ENCODE peak calls at places on chromosome 9, in six cellular contexts. L is mucosa of descending colon, M is hepatic stellate cell, Y is ELR, D is dermis microvascular lymphatic vessel endothelial cell, U is suprapubic skin. J is an unnamed sample.

GRCh38 chr9:137786511-137786920 is 91.1 kb upstream of the CACNA1B start:
- DNase-seq in M (peak; percentile 47), D (no peak), Y (peak; percentile 79), L (no peak), U (no peak), J (no peak)

GRCh38 chr9:115250646-115251045 is 132.7 kb upstream of the TNC start:
- DNase-seq in L (no peak), Y (peak; percentile 97), U (no peak), D (no peak), M (peak; percentile 68), J (peak; percentile 85)

GRCh38 chr9:79480639-79481038 is 91.1 kb upstream of the TLE4 start:
- DNase-seq in L (no peak), U (no peak), M (no peak), Y (no peak), D (no peak), J (no peak)

GRCh38 chr9:130183133-130183762 is 11.0 kb downstream of the NCS1 start:
- DNase-seq in Y (peak; percentile 76), U (no peak), M (peak; percentile 96), D (no peak), L (no peak), J (peak; percentile 75)

GRCh38 chr9:79382468-79382867 is 189.3 kb upstream of the TLE4 start:
- DNase-seq in Y (peak; percentile 6), M (no peak), L (no peak), D (no peak), U (no peak), J (no peak)

GRCh38 chr9:104073770-104074133 is 20.4 kb upstream of the SMC2 start:
- DNase-seq in D (no peak), Y (no peak), M (no peak), L (no peak), U (no peak), J (no peak)

GRCh38 chr9:91558879-91559278 is 135.2 kb upstream of the NFIL3 start:
- DNase-seq in U (no peak), D (no peak), M (no peak), L (no peak), Y (no peak), J (no peak)

GRCh38 chr9:94110821-94111252 is 26.6 kb downstream of the PTPDC1 start:
- DNase-seq in D (no peak), U (no peak), M (peak; percentile 51), Y (peak; percentile 11), L (no peak), J (peak; percentile 25)

GRCh38 chr9:4086119-4087088 is 213.5 kb downstream of the GLIS3 start:
- DNase-seq in D (peak; percentile 75), M (no peak), Y (peak; percentile 59), L (no peak), U (no peak), J (peak; percentile 37)

GRCh38 chr9:136426787-136427186 is 12.9 kb downstream of the INPP5E start:
- DNase-seq in L (no peak), Y (no peak), M (no peak), U (no peak), D (no peak), J (no peak)

J was measured in A172.